ENCODE peak calls at places on chromosome 12, in eight cellular contexts. L, W, A, O, M, F, N and T are unnamed samples.

GRCh38 chr12:72276212-72276865 is 4.2 kb downstream of the TRHDE start:
- DNase-seq in L (no peak), W (no peak), A (no peak), O (no peak), M (no peak), F (no peak), N (no peak), T (no peak)

GRCh38 chr12:27787559-27787958 is 7.5 kb upstream of the MANSC4 start:
- DNase-seq in L (no peak), W (no peak), A (no peak), O (no peak), M (no peak), F (no peak), N (no peak), T (no peak)

GRCh38 chr12:121287267-121287954 is 9.1 kb downstream of the CAMKK2 start:
- DNase-seq in L (no peak), W (no peak), A (no peak), O (no peak), M (peak; percentile 30), F (no peak), N (peak; percentile 48), T (no peak)

GRCh38 chr12:6323340-6323994 is 13.0 kb downstream of the PLEKHG6 start:
- DNase-seq in L (peak; percentile 47), W (no peak), A (peak; percentile 70), O (peak; percentile 67), M (peak; percentile 96), F (peak; percentile 98), N (peak; percentile 97), T (peak; percentile 58)

GRCh38 chr12:85356596-85357385 is 76.8 kb downstream of the ALX1 start:
- DNase-seq in L (no peak), W (no peak), A (no peak), O (no peak), M (no peak), F (peak; percentile 89), N (no peak), T (no peak)

GRCh38 chr12:38152816-38153736 is 163.5 kb upstream of the ALG10B start:
- DNase-seq in L (no peak), W (no peak), A (no peak), O (no peak), M (no peak), F (no peak), N (no peak), T (no peak)

GRCh38 chr12:77108707-77109106 is 43.3 kb upstream of the E2F7 start:
- DNase-seq in L (no peak), W (no peak), A (no peak), O (no peak), M (no peak), F (no peak), N (no peak), T (no peak)

GRCh38 chr12:109613611-109614455 is 40.2 kb downstream of the MVK start:
- DNase-seq in L (no peak), W (no peak), A (no peak), O (no peak), M (no peak), F (no peak), N (no peak), T (no peak)

GRCh38 chr12:85720308-85721033 is 115.7 kb downstream of the RASSF9 start:
- DNase-seq in L (no peak), W (no peak), A (no peak), O (no peak), M (no peak), F (no peak), N (no peak), T (no peak)

GRCh38 chr12:22334696-22335290 is at the start of gene ST8SIA1:
- DNase-seq in L (peak; percentile 57), W (peak; percentile 54), A (no peak), O (peak; percentile 22), M (peak; percentile 30), F (peak; percentile 22), N (peak; percentile 37), T (no peak)

GRCh38 chr12:7144414-7145120 is 14.4 kb downstream of the CLSTN3 start:
- DNase-seq in L (no peak), W (no peak), A (peak; percentile 18), O (peak; percentile 51), M (peak; percentile 57), F (peak; percentile 59), N (peak; percentile 66), T (no peak)

GRCh38 chr12:64028541-64028940 is 184.0 kb downstream of the SRGAP1 start:
- DNase-seq in L (no peak), W (no peak), A (no peak), O (no peak), M (no peak), F (no peak), N (no peak), T (no peak)

GRCh38 chr12:24109381-24110039 is 160.0 kb upstream of the SOX5 start:
- DNase-seq in L (no peak), W (no peak), A (no peak), O (peak; percentile 46), M (peak; percentile 25), F (peak; percentile 64), N (peak; percentile 30), T (no peak)

GRCh38 chr12:121697093-121697698 is 15.4 kb upstream of the TMEM120B start:
- DNase-seq in L (no peak), W (no peak), A (peak; percentile 47), O (peak; percentile 69), M (peak; percentile 67), F (peak; percentile 72), N (peak; percentile 80), T (peak; percentile 57)

GRCh38 chr12:79561401-79562132 is 129.2 kb downstream of the PAWR start:
- DNase-seq in L (no peak), W (no peak), A (no peak), O (no peak), M (no peak), F (no peak), N (no peak), T (no peak)

GRCh38 chr12:98653866-98654493 is 8.9 kb downstream of the APAF1 start:
- DNase-seq in L (no peak), W (no peak), A (peak; percentile 42), O (peak; percentile 42), M (peak; percentile 81), F (peak; percentile 81), N (peak; percentile 80), T (peak; percentile 22)

GRCh38 chr12:26401874-26402273 is 206.5 kb downstream of the SSPN start:
- DNase-seq in L (no peak), W (no peak), A (no peak), O (no peak), M (no peak), F (no peak), N (no peak), T (no peak)

GRCh38 chr12:26406391-26406790 is 211.0 kb downstream of the SSPN start:
- DNase-seq in L (no peak), W (no peak), A (no peak), O (no peak), M (no peak), F (no peak), N (no peak), T (no peak)

GRCh38 chr12:26400627-26401026 is 205.3 kb downstream of the SSPN start:
- DNase-seq in L (no peak), W (no peak), A (no peak), O (no peak), M (no peak), F (no peak), N (no peak), T (no peak)

GRCh38 chr12:26403601-26404000 is 208.2 kb downstream of the SSPN start:
- DNase-seq in L (no peak), W (no peak), A (no peak), O (no peak), M (no peak), F (no peak), N (no peak), T (no peak)

DNA sequence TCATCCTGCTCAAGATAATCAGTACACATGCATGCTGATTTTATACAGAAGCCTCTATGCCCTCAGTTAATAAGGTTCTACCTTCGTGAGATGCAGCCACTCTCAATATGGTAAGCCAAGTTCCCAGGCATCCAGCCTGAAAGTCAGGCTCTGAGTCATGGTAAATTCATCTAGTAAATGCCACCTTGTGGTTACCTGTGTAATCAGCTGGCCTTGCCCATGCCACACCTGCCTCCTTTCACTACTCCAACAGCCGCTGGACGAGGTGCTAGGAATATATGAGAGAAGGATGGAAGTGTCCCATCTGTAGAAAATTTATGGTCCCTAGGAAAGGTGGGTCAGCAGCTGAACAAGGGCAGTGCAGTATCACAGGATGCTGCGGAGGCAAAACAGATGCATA is 207.3 kb downstream of the SSPN start:
- DNase-seq in L (no peak), W (no peak), A (peak; percentile 58), O (no peak), M (no peak), F (no peak), N (no peak), T (peak; percentile 71)
- TF ChIP-seq CTCF in L (no peak), W (peak; percentile 52), A (peak; percentile 52), O (no peak), M (no peak), F (no peak), N (no peak), T (peak; percentile 48)

DNA sequence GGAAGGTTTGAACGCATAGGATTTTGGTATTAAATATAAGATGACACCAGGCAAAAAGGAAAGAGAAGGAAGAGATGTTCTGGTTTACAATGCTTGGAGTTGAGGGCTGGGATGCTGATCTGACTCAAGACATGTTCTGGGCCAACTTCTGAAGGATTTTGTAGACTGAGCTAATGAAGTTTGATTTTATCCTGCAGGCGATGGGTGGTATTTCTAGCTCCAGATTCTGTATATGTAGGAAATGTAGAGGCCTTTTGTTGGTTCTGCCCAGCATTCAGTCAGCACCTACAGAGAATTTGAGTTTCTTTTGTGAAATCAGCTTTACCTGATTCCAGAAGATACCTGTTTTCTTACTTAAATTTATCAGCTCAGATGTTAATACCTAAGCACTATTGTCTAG is 48.2 kb downstream of the VEZT start:
- DNase-seq in L (no peak), W (no peak), A (no peak), O (no peak), M (no peak), F (no peak), N (no peak), T (no peak)
- TF ChIP-seq CTCF in L (no peak), W (peak; percentile 16), A (no peak), O (no peak), M (no peak), F (no peak), N (no peak), T (no peak)

DNA sequence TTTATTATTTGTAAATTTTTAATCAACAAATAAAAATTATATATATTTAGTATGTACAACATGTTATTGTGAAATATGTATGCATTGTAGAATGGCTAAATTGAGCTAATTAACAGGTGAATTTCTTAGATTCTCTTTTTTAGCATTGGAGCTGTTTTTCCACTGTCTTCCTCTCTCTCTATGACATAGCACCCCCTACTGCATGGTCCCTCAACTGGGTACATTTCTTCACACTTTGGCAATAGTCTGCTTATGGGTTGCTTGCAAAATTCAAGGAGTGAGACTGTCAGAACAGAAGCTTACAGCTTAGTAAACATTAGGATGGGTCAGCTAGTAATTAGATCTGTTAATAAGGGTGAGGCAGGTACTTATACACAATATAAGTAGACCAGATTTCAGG is 658.5 kb upstream of the MGAT4C start:
- DNase-seq in L (peak; percentile 3), W (no peak), A (peak; percentile 39), O (no peak), M (peak; percentile 80), F (peak; percentile 62), N (peak; percentile 78), T (peak; percentile 56)
- TF ChIP-seq CTCF in L (peak; percentile 67), W (peak; percentile 63), A (peak; percentile 69), O (peak; percentile 17), M (peak; percentile 78), F (peak; percentile 67), N (peak; percentile 76), T (peak; percentile 44)

GRCh38 chr12:118706437-118706836 is 274.9 kb upstream of the SRRM4 start:
- DNase-seq in L (no peak), W (no peak), A (no peak), O (peak; percentile 24), M (no peak), F (no peak), N (no peak), T (no peak)

GRCh38 chr12:118704517-118704916 is 276.8 kb upstream of the SRRM4 start:
- DNase-seq in L (no peak), W (no peak), A (no peak), O (no peak), M (no peak), F (no peak), N (no peak), T (no peak)
- TF ChIP-seq CTCF in L (no peak), W (no peak), A (peak; percentile 22), O (no peak), M (no peak), F (no peak), N (no peak), T (no peak)